ENCODE peak calls at places on chromosomes 11 and 22, in eight cellular contexts. One of them, this sample, is unnamed.

GRCh38 chr11:102470257-102470656 is 17.7 kb upstream of the TMEM123 start:
- DNase-seq in MM.1S: peak
- DNase-seq in uterus: no peak
- DNase-seq in BE2C: no peak
- DNase-seq in cardiac fibroblast: no peak
- DNase-seq in CD4-positive, alpha-beta T cell: no peak
- DNase-seq in AG04450: no peak
- DNase-seq in lower lobe of right lung: no peak
- DNase-seq in this sample: no peak

GRCh38 chr22:43658823-43659222 is 153.3 kb downstream of the EFCAB6 start:
- DNase-seq in BE2C: no peak
- DNase-seq in AG04450: no peak
- DNase-seq in uterus: no peak
- DNase-seq in cardiac fibroblast: no peak
- DNase-seq in MM.1S: no peak
- DNase-seq in CD4-positive, alpha-beta T cell: no peak
- DNase-seq in lower lobe of right lung: no peak
- DNase-seq in this sample: no peak

GRCh38 chr11:106076421-106076922 is 675 bp downstream of the KBTBD3 start:
- DNase-seq in AG04450: no peak
- DNase-seq in MM.1S: no peak
- DNase-seq in BE2C: peak
- DNase-seq in uterus: peak
- DNase-seq in cardiac fibroblast: no peak
- DNase-seq in lower lobe of right lung: no peak
- DNase-seq in CD4-positive, alpha-beta T cell: no peak
- DNase-seq in this sample: peak

GRCh38 chr11:46295312-46295995 is 18.0 kb downstream of the CREB3L1 start:
- DNase-seq in lower lobe of right lung: peak
- DNase-seq in CD4-positive, alpha-beta T cell: peak
- DNase-seq in cardiac fibroblast: peak
- DNase-seq in uterus: peak
- DNase-seq in AG04450: no peak
- DNase-seq in BE2C: peak
- DNase-seq in MM.1S: peak
- DNase-seq in this sample: peak

GRCh38 chr11:34397120-34397519 is 39.3 kb upstream of the ABTB2 start:
- DNase-seq in uterus: no peak
- DNase-seq in lower lobe of right lung: no peak
- DNase-seq in AG04450: no peak
- DNase-seq in BE2C: peak
- DNase-seq in cardiac fibroblast: no peak
- DNase-seq in MM.1S: no peak
- DNase-seq in CD4-positive, alpha-beta T cell: no peak
- DNase-seq in this sample: no peak

GRCh38 chr22:19745155-19746133 is 15.1 kb upstream of the TBX1 start:
- DNase-seq in lower lobe of right lung: no peak
- DNase-seq in AG04450: no peak
- DNase-seq in uterus: no peak
- DNase-seq in MM.1S: no peak
- DNase-seq in cardiac fibroblast: no peak
- DNase-seq in BE2C: peak
- DNase-seq in CD4-positive, alpha-beta T cell: no peak
- DNase-seq in this sample: no peak

GRCh38 chr11:36532908-36533601 is 23.0 kb upstream of the TRAF6 start:
- DNase-seq in CD4-positive, alpha-beta T cell: no peak
- DNase-seq in cardiac fibroblast: no peak
- DNase-seq in lower lobe of right lung: no peak
- DNase-seq in AG04450: no peak
- DNase-seq in BE2C: no peak
- DNase-seq in uterus: no peak
- DNase-seq in MM.1S: no peak
- DNase-seq in this sample: no peak

GRCh38 chr22:44493206-44493605 is 4.8 kb downstream of the RTL6 start:
- DNase-seq in CD4-positive, alpha-beta T cell: no peak
- DNase-seq in BE2C: no peak
- DNase-seq in cardiac fibroblast: no peak
- DNase-seq in lower lobe of right lung: no peak
- DNase-seq in MM.1S: no peak
- DNase-seq in uterus: no peak
- DNase-seq in AG04450: no peak
- DNase-seq in this sample: no peak

GRCh38 chr11:7577883-7578242 is 64.1 kb downstream of the PPFIBP2 start:
- DNase-seq in uterus: no peak
- DNase-seq in cardiac fibroblast: peak
- DNase-seq in CD4-positive, alpha-beta T cell: no peak
- DNase-seq in BE2C: peak
- DNase-seq in AG04450: no peak
- DNase-seq in lower lobe of right lung: no peak
- DNase-seq in MM.1S: peak
- DNase-seq in this sample: no peak

GRCh38 chr11:28657378-28658030 is 549.3 kb downstream of the METTL15 start:
- DNase-seq in lower lobe of right lung: no peak
- DNase-seq in BE2C: no peak
- DNase-seq in MM.1S: no peak
- DNase-seq in AG04450: no peak
- DNase-seq in CD4-positive, alpha-beta T cell: no peak
- DNase-seq in uterus: no peak
- DNase-seq in cardiac fibroblast: peak
- DNase-seq in this sample: no peak

GRCh38 chr11:4025957-4026324 is 68.7 kb upstream of the RRM1 start:
- DNase-seq in CD4-positive, alpha-beta T cell: no peak
- DNase-seq in BE2C: peak
- DNase-seq in AG04450: no peak
- DNase-seq in lower lobe of right lung: no peak
- DNase-seq in MM.1S: no peak
- DNase-seq in uterus: peak
- DNase-seq in cardiac fibroblast: peak
- DNase-seq in this sample: no peak

GRCh38 chr11:10807629-10808552 is 835 bp downstream of the EIF4G2 start:
- DNase-seq in uterus: peak
- DNase-seq in AG04450: no peak
- DNase-seq in BE2C: peak
- DNase-seq in cardiac fibroblast: peak
- DNase-seq in CD4-positive, alpha-beta T cell: peak
- DNase-seq in lower lobe of right lung: peak
- DNase-seq in MM.1S: peak
- DNase-seq in this sample: peak

GRCh38 chr22:27419473-27419872 is 382.1 kb downstream of the MN1 start:
- DNase-seq in cardiac fibroblast: peak
- DNase-seq in CD4-positive, alpha-beta T cell: no peak
- DNase-seq in BE2C: no peak
- DNase-seq in lower lobe of right lung: no peak
- DNase-seq in AG04450: no peak
- DNase-seq in MM.1S: no peak
- DNase-seq in uterus: no peak
- DNase-seq in this sample: no peak

GRCh38 chr11:75654314-75654713 is 14.5 kb downstream of the MAP6 start:
- DNase-seq in uterus: no peak
- DNase-seq in AG04450: no peak
- DNase-seq in lower lobe of right lung: no peak
- DNase-seq in BE2C: no peak
- DNase-seq in CD4-positive, alpha-beta T cell: no peak
- DNase-seq in cardiac fibroblast: peak
- DNase-seq in MM.1S: no peak
- DNase-seq in this sample: no peak

GRCh38 chr11:93267383-93267782 is 63.2 kb upstream of the DEUP1 start:
- DNase-seq in AG04450: no peak
- DNase-seq in BE2C: no peak
- DNase-seq in cardiac fibroblast: no peak
- DNase-seq in MM.1S: no peak
- DNase-seq in uterus: no peak
- DNase-seq in CD4-positive, alpha-beta T cell: no peak
- DNase-seq in lower lobe of right lung: no peak
- DNase-seq in this sample: no peak

GRCh38 chr11:115613986-115614625 is 109.9 kb upstream of the CADM1 start:
- DNase-seq in cardiac fibroblast: peak
- DNase-seq in uterus: no peak
- DNase-seq in BE2C: no peak
- DNase-seq in MM.1S: no peak
- DNase-seq in AG04450: peak
- DNase-seq in CD4-positive, alpha-beta T cell: no peak
- DNase-seq in lower lobe of right lung: no peak
- DNase-seq in this sample: no peak

GRCh38 chr22:32482708-32483107 is 8.1 kb downstream of the FBXO7 start:
- DNase-seq in cardiac fibroblast: no peak
- DNase-seq in CD4-positive, alpha-beta T cell: no peak
- DNase-seq in uterus: no peak
- DNase-seq in AG04450: no peak
- DNase-seq in BE2C: no peak
- DNase-seq in MM.1S: no peak
- DNase-seq in lower lobe of right lung: no peak
- DNase-seq in this sample: no peak

GRCh38 chr11:22926341-22926740 is 66.1 kb upstream of the CCDC179 start:
- DNase-seq in MM.1S: no peak
- DNase-seq in BE2C: no peak
- DNase-seq in cardiac fibroblast: no peak
- DNase-seq in uterus: no peak
- DNase-seq in CD4-positive, alpha-beta T cell: no peak
- DNase-seq in AG04450: no peak
- DNase-seq in lower lobe of right lung: no peak
- DNase-seq in this sample: no peak

GRCh38 chr11:22923561-22923960 is 63.3 kb upstream of the CCDC179 start:
- DNase-seq in AG04450: no peak
- DNase-seq in BE2C: no peak
- DNase-seq in uterus: no peak
- DNase-seq in CD4-positive, alpha-beta T cell: no peak
- DNase-seq in lower lobe of right lung: no peak
- DNase-seq in cardiac fibroblast: no peak
- DNase-seq in MM.1S: no peak
- DNase-seq in this sample: no peak

GRCh38 chr11:22927793-22928192 is 67.5 kb upstream of the CCDC179 start:
- DNase-seq in AG04450: no peak
- DNase-seq in cardiac fibroblast: no peak
- DNase-seq in uterus: no peak
- DNase-seq in lower lobe of right lung: no peak
- DNase-seq in MM.1S: no peak
- DNase-seq in CD4-positive, alpha-beta T cell: no peak
- DNase-seq in BE2C: no peak
- DNase-seq in this sample: no peak

GRCh38 chr11:22930816-22931594 is 70.7 kb upstream of the CCDC179 start:
- DNase-seq in CD4-positive, alpha-beta T cell: no peak
- DNase-seq in MM.1S: peak
- DNase-seq in BE2C: no peak
- DNase-seq in lower lobe of right lung: no peak
- DNase-seq in uterus: no peak
- DNase-seq in cardiac fibroblast: no peak
- DNase-seq in AG04450: no peak
- DNase-seq in this sample: no peak

GRCh38 chr11:22928207-22928917 is 68.1 kb upstream of the CCDC179 start:
- DNase-seq in CD4-positive, alpha-beta T cell: no peak
- DNase-seq in lower lobe of right lung: no peak
- DNase-seq in cardiac fibroblast: peak
- DNase-seq in AG04450: no peak
- DNase-seq in uterus: no peak
- DNase-seq in MM.1S: no peak
- DNase-seq in BE2C: no peak
- DNase-seq in this sample: no peak
- TF ChIP-seq CTCF in CD4-positive, alpha-beta T cell: no peak
- TF ChIP-seq CTCF in lower lobe of right lung: no peak
- TF ChIP-seq CTCF in cardiac fibroblast: peak
- TF ChIP-seq CTCF in AG04450: no peak
- TF ChIP-seq CTCF in uterus: no peak
- TF ChIP-seq CTCF in MM.1S: peak
- TF ChIP-seq CTCF in BE2C: peak
- TF ChIP-seq CTCF in this sample: no peak

GRCh38 chr11:64804346-64805210 is 1.6 kb upstream of the MAP4K2 start:
- DNase-seq in CD4-positive, alpha-beta T cell: no peak
- DNase-seq in cardiac fibroblast: no peak
- DNase-seq in uterus: no peak
- DNase-seq in BE2C: no peak
- DNase-seq in MM.1S: no peak
- DNase-seq in AG04450: no peak
- DNase-seq in lower lobe of right lung: no peak
- DNase-seq in this sample: no peak
- TF ChIP-seq CTCF in CD4-positive, alpha-beta T cell: no peak
- TF ChIP-seq CTCF in cardiac fibroblast: no peak
- TF ChIP-seq CTCF in uterus: no peak
- TF ChIP-seq CTCF in BE2C: no peak
- TF ChIP-seq CTCF in MM.1S: no peak
- TF ChIP-seq CTCF in AG04450: peak
- TF ChIP-seq CTCF in lower lobe of right lung: no peak
- TF ChIP-seq CTCF in this sample: no peak

DNA sequence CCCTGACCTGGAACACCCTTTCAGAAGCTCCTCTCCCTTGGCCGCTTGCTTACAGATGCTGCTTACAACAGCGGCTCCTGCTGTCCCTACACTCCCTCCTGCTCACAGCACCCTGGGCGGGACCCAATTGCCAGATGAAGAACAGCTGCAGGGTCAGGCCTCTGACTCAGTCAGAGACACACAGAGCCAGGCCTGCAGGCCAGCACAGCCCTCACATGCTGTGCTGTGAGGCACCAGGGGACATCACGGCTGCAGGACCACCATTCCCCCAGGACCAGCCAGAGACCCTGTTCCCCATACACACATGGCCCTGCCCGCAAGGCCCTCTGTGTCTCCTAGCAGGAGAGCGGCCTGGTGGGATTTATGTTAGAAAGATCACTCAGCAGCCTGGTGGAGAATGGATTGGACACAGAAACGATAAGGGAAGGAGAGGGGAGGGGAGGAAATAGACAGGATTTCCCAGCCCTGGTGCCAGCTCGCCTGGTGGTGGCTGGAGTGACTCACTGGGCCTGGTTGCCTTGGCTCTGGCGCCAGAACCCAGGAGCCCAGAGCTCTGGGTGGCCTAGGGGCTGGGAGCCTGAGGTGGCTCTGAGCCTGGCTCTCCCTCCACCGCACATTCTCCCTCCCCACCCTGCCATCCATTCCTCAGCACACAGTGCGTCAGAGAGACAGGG is 6.7 kb downstream of the CAPN5 start:
- DNase-seq in BE2C: peak
- DNase-seq in CD4-positive, alpha-beta T cell: no peak
- DNase-seq in MM.1S: no peak
- DNase-seq in cardiac fibroblast: peak
- DNase-seq in AG04450: peak
- DNase-seq in lower lobe of right lung: peak
- DNase-seq in uterus: peak
- DNase-seq in this sample: peak
- TF ChIP-seq CTCF in BE2C: peak
- TF ChIP-seq CTCF in CD4-positive, alpha-beta T cell: no peak
- TF ChIP-seq CTCF in MM.1S: no peak
- TF ChIP-seq CTCF in cardiac fibroblast: peak
- TF ChIP-seq CTCF in AG04450: peak
- TF ChIP-seq CTCF in lower lobe of right lung: peak
- TF ChIP-seq CTCF in uterus: peak
- TF ChIP-seq CTCF in this sample: no peak

GRCh38 chr11:30617762-30618161 is 31.6 kb upstream of the MPPED2 start:
- DNase-seq in uterus: no peak
- DNase-seq in BE2C: no peak
- DNase-seq in cardiac fibroblast: no peak
- DNase-seq in CD4-positive, alpha-beta T cell: no peak
- DNase-seq in lower lobe of right lung: no peak
- DNase-seq in AG04450: no peak
- DNase-seq in MM.1S: no peak
- DNase-seq in this sample: no peak
- TF ChIP-seq CTCF in uterus: no peak
- TF ChIP-seq CTCF in BE2C: no peak
- TF ChIP-seq CTCF in cardiac fibroblast: no peak
- TF ChIP-seq CTCF in CD4-positive, alpha-beta T cell: no peak
- TF ChIP-seq CTCF in lower lobe of right lung: no peak
- TF ChIP-seq CTCF in AG04450: peak
- TF ChIP-seq CTCF in MM.1S: no peak
- TF ChIP-seq CTCF in this sample: no peak